ENCODE peak calls at places on chromosomes 12 and 14, in five cellular contexts. One of them, this sample, is unnamed. For H3K27me3, the result is how much of the 10 kb centered on the place peaks cover.

GRCh38 chr12:32450768-32451167 is 51.4 kb downstream of the FGD4 start:
- DNase-seq in left lung: no peak
- DNase-seq in Peyer's patch: no peak
- DNase-seq in testis: no peak
- DNase-seq in tibial nerve: no peak
- DNase-seq in this sample: no peak

GRCh38 chr12:33596061-33596460 is 156.4 kb upstream of the SYT10 start:
- DNase-seq in left lung: no peak
- DNase-seq in Peyer's patch: no peak
- DNase-seq in testis: no peak
- DNase-seq in tibial nerve: no peak
- DNase-seq in this sample: no peak

GRCh38 chr14:36690301-36691020 is 28.8 kb downstream of the PAX9 start:
- DNase-seq in left lung: no peak
- DNase-seq in Peyer's patch: no peak
- DNase-seq in testis: no peak
- DNase-seq in tibial nerve: no peak
- DNase-seq in this sample: no peak

GRCh38 chr14:66635435-66635834 is 127.5 kb downstream of the GPHN start:
- DNase-seq in left lung: no peak
- DNase-seq in Peyer's patch: no peak
- DNase-seq in testis: no peak
- DNase-seq in tibial nerve: no peak
- DNase-seq in this sample: no peak

GRCh38 chr14:65027127-65027799 is 40.6 kb downstream of the FNTB start:
- DNase-seq in left lung: no peak
- DNase-seq in Peyer's patch: no peak
- DNase-seq in testis: no peak
- DNase-seq in tibial nerve: no peak
- DNase-seq in this sample: no peak

GRCh38 chr14:104895786-104896642 is 28.7 kb upstream of the PLD4 start:
- DNase-seq in left lung: peak
- DNase-seq in Peyer's patch: no peak
- DNase-seq in testis: no peak
- DNase-seq in tibial nerve: no peak
- DNase-seq in this sample: no peak

GRCh38 chr12:121628536-121628935 is 2.2 kb downstream of the ORAI1 start:
- DNase-seq in left lung: no peak
- DNase-seq in Peyer's patch: no peak
- DNase-seq in testis: no peak
- DNase-seq in tibial nerve: no peak
- DNase-seq in this sample: no peak

GRCh38 chr12:98736352-98737326 is 91.5 kb downstream of the APAF1 start:
- DNase-seq in left lung: no peak
- DNase-seq in Peyer's patch: no peak
- DNase-seq in testis: no peak
- DNase-seq in tibial nerve: no peak
- DNase-seq in this sample: no peak

GRCh38 chr14:34301107-34301734 is 160.8 kb downstream of the SPTSSA start:
- DNase-seq in left lung: no peak
- DNase-seq in Peyer's patch: no peak
- DNase-seq in testis: peak
- DNase-seq in tibial nerve: peak
- DNase-seq in this sample: no peak

GRCh38 chr14:55446833-55447232 is 6.4 kb upstream of the TBPL2 start:
- DNase-seq in left lung: no peak
- DNase-seq in Peyer's patch: no peak
- DNase-seq in testis: peak
- DNase-seq in tibial nerve: no peak
- DNase-seq in this sample: no peak

GRCh38 chr12:41604830-41605229 is 416.7 kb downstream of the PDZRN4 start:
- DNase-seq in left lung: no peak
- DNase-seq in Peyer's patch: no peak
- DNase-seq in testis: no peak
- DNase-seq in tibial nerve: no peak
- DNase-seq in this sample: no peak

GRCh38 chr14:100065942-100066574 is 836 bp downstream of the EVL start:
- DNase-seq in left lung: peak
- DNase-seq in Peyer's patch: peak
- DNase-seq in testis: no peak
- DNase-seq in tibial nerve: no peak
- DNase-seq in this sample: peak

GRCh38 chr12:47825239-47825639 is 5.5 kb upstream of the HDAC7 start:
- DNase-seq in left lung: peak
- DNase-seq in Peyer's patch: no peak
- DNase-seq in testis: peak
- DNase-seq in tibial nerve: no peak
- DNase-seq in this sample: no peak

GRCh38 chr12:23949212-23950010 is at the start of gene SOX5:
- DNase-seq in left lung: no peak
- DNase-seq in Peyer's patch: no peak
- DNase-seq in testis: peak
- DNase-seq in tibial nerve: peak
- DNase-seq in this sample: no peak

GRCh38 chr12:122894173-122895121 is 1.5 kb downstream of the VPS37B start:
- DNase-seq in left lung: peak
- DNase-seq in Peyer's patch: no peak
- DNase-seq in testis: no peak
- DNase-seq in tibial nerve: no peak
- DNase-seq in this sample: no peak

GRCh38 chr12:116698131-116698495 is 39.8 kb downstream of the SPRING1 start:
- DNase-seq in left lung: no peak
- DNase-seq in Peyer's patch: no peak
- DNase-seq in testis: no peak
- DNase-seq in tibial nerve: no peak
- DNase-seq in this sample: no peak

GRCh38 chr14:22849212-22849819 is 12.9 kb downstream of the MMP14 start:
- DNase-seq in left lung: peak
- DNase-seq in Peyer's patch: no peak
- DNase-seq in testis: peak
- DNase-seq in tibial nerve: peak
- DNase-seq in this sample: no peak

GRCh38 chr12:64390275-64390851 is at the start of gene C12orf56:
- DNase-seq in left lung: no peak
- DNase-seq in Peyer's patch: no peak
- DNase-seq in testis: no peak
- DNase-seq in tibial nerve: no peak
- DNase-seq in this sample: no peak

GRCh38 chr14:81169711-81170103 is 51.1 kb downstream of the GTF2A1 start:
- DNase-seq in left lung: peak
- DNase-seq in Peyer's patch: peak
- DNase-seq in testis: peak
- DNase-seq in tibial nerve: peak
- DNase-seq in this sample: no peak

GRCh38 chr14:81169267-81169666 is 51.5 kb downstream of the GTF2A1 start:
- DNase-seq in left lung: no peak
- DNase-seq in Peyer's patch: no peak
- DNase-seq in testis: no peak
- DNase-seq in tibial nerve: no peak
- DNase-seq in this sample: no peak

GRCh38 chr14:81172353-81172752 is 48.4 kb downstream of the GTF2A1 start:
- DNase-seq in left lung: no peak
- DNase-seq in Peyer's patch: no peak
- DNase-seq in testis: no peak
- DNase-seq in tibial nerve: no peak
- DNase-seq in this sample: no peak

GRCh38 chr14:81170104-81170828 is 50.5 kb downstream of the GTF2A1 start:
- DNase-seq in left lung: peak
- DNase-seq in Peyer's patch: peak
- DNase-seq in testis: peak
- DNase-seq in tibial nerve: peak
- DNase-seq in this sample: peak

DNA sequence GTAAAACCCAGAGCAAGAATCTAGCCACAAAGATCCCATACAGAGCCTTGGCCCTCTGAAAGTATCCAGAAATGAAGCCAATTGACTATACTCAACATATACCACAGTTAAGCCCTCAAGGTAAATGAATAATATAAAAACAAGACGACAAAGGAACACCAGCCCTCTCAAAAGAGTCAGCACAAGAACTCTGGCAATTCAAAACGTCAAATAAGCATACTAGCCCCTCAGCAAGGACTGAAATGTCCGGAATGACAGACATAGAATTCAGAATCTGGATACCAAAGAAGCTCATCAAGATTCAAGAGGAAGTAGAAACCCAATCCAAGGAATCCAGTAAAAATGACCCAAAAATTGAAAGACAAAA is 49.9 kb downstream of the GTF2A1 start:
- DNase-seq in left lung: no peak
- DNase-seq in Peyer's patch: no peak
- DNase-seq in testis: no peak
- DNase-seq in tibial nerve: no peak
- DNase-seq in this sample: no peak
- TF ChIP-seq CTCF in left lung: no peak
- TF ChIP-seq CTCF in Peyer's patch: no peak
- TF ChIP-seq CTCF in testis: no peak
- TF ChIP-seq CTCF in tibial nerve: no peak
- TF ChIP-seq CTCF in this sample: peak

GRCh38 chr12:131140697-131141096 is 187.0 kb downstream of the ADGRD1 start:
- DNase-seq in left lung: no peak
- DNase-seq in Peyer's patch: no peak
- DNase-seq in testis: no peak
- DNase-seq in tibial nerve: no peak
- DNase-seq in this sample: no peak

GRCh38 chr12:131140069-131140435 is 186.3 kb downstream of the ADGRD1 start:
- DNase-seq in left lung: no peak
- DNase-seq in Peyer's patch: no peak
- DNase-seq in testis: no peak
- DNase-seq in tibial nerve: no peak
- DNase-seq in this sample: no peak

GRCh38 chr12:131138638-131139362 is 185.1 kb downstream of the ADGRD1 start:
- DNase-seq in left lung: no peak
- DNase-seq in Peyer's patch: no peak
- DNase-seq in testis: no peak
- DNase-seq in tibial nerve: no peak
- DNase-seq in this sample: no peak

GRCh38 chr12:131137836-131138637 is 184.3 kb downstream of the ADGRD1 start:
- DNase-seq in left lung: no peak
- DNase-seq in Peyer's patch: no peak
- DNase-seq in testis: peak
- DNase-seq in tibial nerve: no peak
- DNase-seq in this sample: no peak

DNA sequence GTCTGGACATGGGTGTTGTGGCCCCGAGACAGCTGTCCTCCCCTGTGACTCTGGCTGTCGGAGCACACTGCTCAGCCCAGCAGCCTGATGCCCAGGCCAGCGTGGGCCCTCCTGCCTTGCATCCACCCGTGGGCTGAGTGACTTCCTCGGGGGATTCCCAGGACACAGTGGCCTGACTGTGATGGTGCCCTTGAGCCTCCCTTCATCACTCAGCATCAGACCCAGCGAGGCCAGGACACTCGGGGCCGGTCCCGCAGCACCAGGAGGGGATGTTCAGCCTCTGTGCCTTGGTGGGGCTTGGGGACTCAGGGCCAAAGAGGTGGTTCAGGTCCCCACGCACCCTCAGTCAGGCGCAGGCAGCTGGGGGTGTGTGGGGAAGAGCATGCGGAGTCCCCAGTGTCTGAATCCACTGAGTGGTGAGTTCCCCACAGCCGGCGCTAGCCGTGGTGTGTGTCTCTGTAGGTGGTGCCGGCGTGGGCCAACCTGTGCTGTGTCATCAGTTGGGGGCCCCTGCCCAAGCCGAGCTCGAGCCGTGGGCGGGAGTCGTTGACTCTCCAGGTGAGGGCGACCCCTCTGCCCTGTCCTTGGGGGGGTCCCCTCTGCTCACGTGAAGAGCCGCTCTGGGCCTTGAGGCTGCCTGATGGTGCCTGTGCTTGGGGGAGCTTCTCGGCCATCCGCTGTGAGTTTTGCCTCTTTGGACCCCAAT is 185.8 kb downstream of the ADGRD1 start:
- DNase-seq in left lung: no peak
- DNase-seq in Peyer's patch: no peak
- DNase-seq in testis: no peak
- DNase-seq in tibial nerve: no peak
- DNase-seq in this sample: no peak
- H3K27ac ChIP-seq in left lung: no peak
- H3K27ac ChIP-seq in Peyer's patch: no peak
- H3K27ac ChIP-seq in testis: no peak
- H3K27ac ChIP-seq in tibial nerve: no peak
- H3K27ac ChIP-seq in this sample: no peak

GRCh38 chr12:57724003-57724935 is 14.3 kb downstream of the AGAP2 start:
- DNase-seq in left lung: no peak
- DNase-seq in Peyer's patch: no peak
- DNase-seq in testis: no peak
- DNase-seq in tibial nerve: no peak
- DNase-seq in this sample: no peak

GRCh38 chr12:57726151-57726883 is 12.2 kb downstream of the AGAP2 start:
- DNase-seq in left lung: peak
- DNase-seq in Peyer's patch: peak
- DNase-seq in testis: peak
- DNase-seq in tibial nerve: no peak
- DNase-seq in this sample: no peak

GRCh38 chr12:57725851-57726150 is 12.7 kb downstream of the AGAP2 start:
- DNase-seq in left lung: no peak
- DNase-seq in Peyer's patch: no peak
- DNase-seq in testis: no peak
- DNase-seq in tibial nerve: no peak
- DNase-seq in this sample: no peak

GRCh38 chr12:57723630-57723962 is 14.9 kb downstream of the AGAP2 start:
- DNase-seq in left lung: no peak
- DNase-seq in Peyer's patch: no peak
- DNase-seq in testis: no peak
- DNase-seq in tibial nerve: no peak
- DNase-seq in this sample: no peak

DNA sequence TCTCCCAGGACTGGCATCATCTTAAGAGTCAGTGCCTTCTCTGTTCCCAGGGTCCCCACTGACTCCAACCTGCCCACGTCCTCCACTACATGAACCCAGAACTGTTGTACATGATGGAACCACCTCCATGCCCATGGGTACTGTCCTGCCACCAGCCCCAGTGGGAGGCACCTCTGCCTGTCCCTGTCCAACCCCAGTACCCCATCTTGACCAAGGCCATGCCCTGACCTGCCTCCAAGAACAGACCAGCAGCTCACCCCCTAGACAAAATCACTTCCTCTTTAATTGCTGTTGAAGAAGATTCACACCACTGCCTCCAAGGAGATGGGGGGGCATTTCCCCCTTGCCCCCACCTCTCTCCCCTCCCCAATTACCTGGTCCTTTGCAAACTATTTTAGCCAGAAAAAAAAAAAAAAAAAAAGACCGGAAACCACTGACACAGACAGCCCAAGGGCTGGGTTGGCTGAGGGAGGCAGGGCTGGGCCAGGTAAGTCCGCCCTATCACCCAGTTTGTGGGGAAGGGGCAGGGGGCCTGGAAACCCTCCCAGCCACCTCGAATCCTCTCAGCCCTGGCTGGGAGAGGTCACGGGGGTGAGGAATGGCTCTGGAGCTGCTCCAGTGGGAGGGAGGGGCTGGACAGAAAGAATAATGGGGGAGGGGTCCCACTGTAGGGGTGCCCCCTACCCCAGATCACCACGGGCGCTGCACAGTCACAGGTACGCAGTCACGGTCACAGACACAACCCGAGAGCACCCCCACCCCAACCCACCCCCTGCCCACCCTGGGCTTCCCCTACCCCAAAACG is 13.4 kb downstream of the AGAP2 start:
- DNase-seq in left lung: no peak
- DNase-seq in Peyer's patch: no peak
- DNase-seq in testis: no peak
- DNase-seq in tibial nerve: no peak
- DNase-seq in this sample: no peak
- H3K27me3 ChIP-seq in left lung: under half
- H3K27me3 ChIP-seq in Peyer's patch: under half
- H3K27me3 ChIP-seq in testis: under half
- H3K27me3 ChIP-seq in tibial nerve: under half
- H3K27me3 ChIP-seq in this sample: under half

GRCh38 chr12:108440736-108441135 is 74.3 kb upstream of the FICD start:
- DNase-seq in left lung: no peak
- DNase-seq in Peyer's patch: no peak
- DNase-seq in testis: no peak
- DNase-seq in tibial nerve: no peak
- DNase-seq in this sample: no peak
- TF ChIP-seq CTCF in left lung: no peak
- TF ChIP-seq CTCF in Peyer's patch: no peak
- TF ChIP-seq CTCF in testis: no peak
- TF ChIP-seq CTCF in tibial nerve: no peak
- TF ChIP-seq CTCF in this sample: no peak